ENCODE peak calls at places on chromosome 7, in ten cellular contexts. One of them, this sample, is unnamed.
A peak's percentile ranks its signal among the peaks of the same experiment; 100 is the strongest.

GRCh38 chr7:27096756-27097514 is 1.1 kb upstream of the HOXA1 start:
- DNase-seq in stimulated activated CD4-positive, alpha-beta T cell treated with anti-CD3 and anti-CD28 coated beads, Interleukin-1b, Interleukin-23, amount 100 ng/mL, for 48 hours: no peak
- DNase-seq in kidney tubule cell: peak; percentile 63
- DNase-seq in NCI-H2081: peak; percentile 50
- DNase-seq in ELR: peak; percentile 73
- DNase-seq in neural crest cell: no peak
- DNase-seq in SK-N-SH: no peak
- DNase-seq in mucosa of gallbladder: no peak
- DNase-seq in stimulated activated CD8-positive, alpha-beta memory T cell treated with anti-CD3 and anti-CD28 coated beads, Interleukin-2, amount 100 ng/mL, for 48 hours: no peak
- DNase-seq in kidney glomerular epithelial cell: no peak
- DNase-seq in this sample: no peak

GRCh38 chr7:79930604-79931003 is 204.0 kb upstream of the GNAI1 start:
- DNase-seq in SK-N-SH: no peak
- DNase-seq in stimulated activated CD4-positive, alpha-beta T cell treated with anti-CD3 and anti-CD28 coated beads, Interleukin-1b, Interleukin-23, amount 100 ng/mL, for 48 hours: no peak
- DNase-seq in ELR: no peak
- DNase-seq in mucosa of gallbladder: no peak
- DNase-seq in NCI-H2081: no peak
- DNase-seq in stimulated activated CD8-positive, alpha-beta memory T cell treated with anti-CD3 and anti-CD28 coated beads, Interleukin-2, amount 100 ng/mL, for 48 hours: no peak
- DNase-seq in neural crest cell: no peak
- DNase-seq in kidney glomerular epithelial cell: no peak
- DNase-seq in kidney tubule cell: no peak
- DNase-seq in this sample: no peak

GRCh38 chr7:158824028-158824427 is 5.3 kb downstream of the ESYT2 start:
- DNase-seq in neural crest cell: no peak
- DNase-seq in mucosa of gallbladder: no peak
- DNase-seq in NCI-H2081: no peak
- DNase-seq in SK-N-SH: no peak
- DNase-seq in kidney glomerular epithelial cell: no peak
- DNase-seq in ELR: peak; percentile 35
- DNase-seq in kidney tubule cell: no peak
- DNase-seq in stimulated activated CD8-positive, alpha-beta memory T cell treated with anti-CD3 and anti-CD28 coated beads, Interleukin-2, amount 100 ng/mL, for 48 hours: no peak
- DNase-seq in stimulated activated CD4-positive, alpha-beta T cell treated with anti-CD3 and anti-CD28 coated beads, Interleukin-1b, Interleukin-23, amount 100 ng/mL, for 48 hours: peak; percentile 54
- DNase-seq in this sample: peak; percentile 69

GRCh38 chr7:27126596-27127327 is 3.8 kb downstream of the HOXA4 start:
- DNase-seq in neural crest cell: no peak
- DNase-seq in stimulated activated CD8-positive, alpha-beta memory T cell treated with anti-CD3 and anti-CD28 coated beads, Interleukin-2, amount 100 ng/mL, for 48 hours: no peak
- DNase-seq in stimulated activated CD4-positive, alpha-beta T cell treated with anti-CD3 and anti-CD28 coated beads, Interleukin-1b, Interleukin-23, amount 100 ng/mL, for 48 hours: no peak
- DNase-seq in mucosa of gallbladder: no peak
- DNase-seq in SK-N-SH: no peak
- DNase-seq in kidney glomerular epithelial cell: no peak
- DNase-seq in NCI-H2081: no peak
- DNase-seq in kidney tubule cell: no peak
- DNase-seq in ELR: no peak
- DNase-seq in this sample: no peak

GRCh38 chr7:45898241-45898640 is 10.0 kb downstream of the IGFBP1 start:
- DNase-seq in stimulated activated CD4-positive, alpha-beta T cell treated with anti-CD3 and anti-CD28 coated beads, Interleukin-1b, Interleukin-23, amount 100 ng/mL, for 48 hours: no peak
- DNase-seq in kidney tubule cell: no peak
- DNase-seq in SK-N-SH: no peak
- DNase-seq in neural crest cell: no peak
- DNase-seq in stimulated activated CD8-positive, alpha-beta memory T cell treated with anti-CD3 and anti-CD28 coated beads, Interleukin-2, amount 100 ng/mL, for 48 hours: no peak
- DNase-seq in ELR: peak; percentile 84
- DNase-seq in NCI-H2081: no peak
- DNase-seq in kidney glomerular epithelial cell: no peak
- DNase-seq in mucosa of gallbladder: no peak
- DNase-seq in this sample: no peak

GRCh38 chr7:12715372-12716133 is 28.1 kb downstream of the ARL4A start:
- DNase-seq in NCI-H2081: peak; percentile 60
- DNase-seq in ELR: peak; percentile 85
- DNase-seq in neural crest cell: peak; percentile 40
- DNase-seq in SK-N-SH: no peak
- DNase-seq in stimulated activated CD4-positive, alpha-beta T cell treated with anti-CD3 and anti-CD28 coated beads, Interleukin-1b, Interleukin-23, amount 100 ng/mL, for 48 hours: peak; percentile 24
- DNase-seq in stimulated activated CD8-positive, alpha-beta memory T cell treated with anti-CD3 and anti-CD28 coated beads, Interleukin-2, amount 100 ng/mL, for 48 hours: peak; percentile 17
- DNase-seq in mucosa of gallbladder: peak; percentile 74
- DNase-seq in kidney glomerular epithelial cell: peak; percentile 39
- DNase-seq in kidney tubule cell: peak; percentile 33
- DNase-seq in this sample: peak; percentile 38

GRCh38 chr7:27166475-27167169 is 1.3 kb upstream of the HOXA9 start:
- DNase-seq in kidney tubule cell: peak; percentile 47
- DNase-seq in SK-N-SH: no peak
- DNase-seq in ELR: peak; percentile 62
- DNase-seq in stimulated activated CD4-positive, alpha-beta T cell treated with anti-CD3 and anti-CD28 coated beads, Interleukin-1b, Interleukin-23, amount 100 ng/mL, for 48 hours: no peak
- DNase-seq in stimulated activated CD8-positive, alpha-beta memory T cell treated with anti-CD3 and anti-CD28 coated beads, Interleukin-2, amount 100 ng/mL, for 48 hours: no peak
- DNase-seq in NCI-H2081: no peak
- DNase-seq in mucosa of gallbladder: no peak
- DNase-seq in neural crest cell: no peak
- DNase-seq in kidney glomerular epithelial cell: no peak
- DNase-seq in this sample: no peak

GRCh38 chr7:143337216-143337615 is 21.3 kb downstream of the CLCN1 start:
- DNase-seq in ELR: no peak
- DNase-seq in mucosa of gallbladder: no peak
- DNase-seq in NCI-H2081: no peak
- DNase-seq in stimulated activated CD8-positive, alpha-beta memory T cell treated with anti-CD3 and anti-CD28 coated beads, Interleukin-2, amount 100 ng/mL, for 48 hours: no peak
- DNase-seq in kidney glomerular epithelial cell: no peak
- DNase-seq in neural crest cell: no peak
- DNase-seq in stimulated activated CD4-positive, alpha-beta T cell treated with anti-CD3 and anti-CD28 coated beads, Interleukin-1b, Interleukin-23, amount 100 ng/mL, for 48 hours: no peak
- DNase-seq in kidney tubule cell: no peak
- DNase-seq in SK-N-SH: no peak
- DNase-seq in this sample: no peak

GRCh38 chr7:87223666-87224065 is 4.1 kb upstream of the TMEM243 start:
- DNase-seq in stimulated activated CD4-positive, alpha-beta T cell treated with anti-CD3 and anti-CD28 coated beads, Interleukin-1b, Interleukin-23, amount 100 ng/mL, for 48 hours: no peak
- DNase-seq in kidney glomerular epithelial cell: no peak
- DNase-seq in mucosa of gallbladder: no peak
- DNase-seq in ELR: peak; percentile 60
- DNase-seq in SK-N-SH: no peak
- DNase-seq in NCI-H2081: no peak
- DNase-seq in stimulated activated CD8-positive, alpha-beta memory T cell treated with anti-CD3 and anti-CD28 coated beads, Interleukin-2, amount 100 ng/mL, for 48 hours: no peak
- DNase-seq in kidney tubule cell: peak; percentile 65
- DNase-seq in neural crest cell: no peak
- DNase-seq in this sample: no peak

GRCh38 chr7:22854158-22855048 is 31.8 kb upstream of the TOMM7 start:
- DNase-seq in kidney tubule cell: peak; percentile 87
- DNase-seq in stimulated activated CD4-positive, alpha-beta T cell treated with anti-CD3 and anti-CD28 coated beads, Interleukin-1b, Interleukin-23, amount 100 ng/mL, for 48 hours: peak; percentile 74
- DNase-seq in ELR: peak; percentile 92
- DNase-seq in neural crest cell: peak; percentile 57
- DNase-seq in NCI-H2081: peak; percentile 75
- DNase-seq in mucosa of gallbladder: peak; percentile 81
- DNase-seq in SK-N-SH: peak; percentile 29
- DNase-seq in stimulated activated CD8-positive, alpha-beta memory T cell treated with anti-CD3 and anti-CD28 coated beads, Interleukin-2, amount 100 ng/mL, for 48 hours: peak; percentile 72
- DNase-seq in kidney glomerular epithelial cell: peak; percentile 55
- DNase-seq in this sample: peak; percentile 85

GRCh38 chr7:105911961-105912575 is 35.7 kb upstream of the ATXN7L1 start:
- DNase-seq in SK-N-SH: no peak
- DNase-seq in NCI-H2081: no peak
- DNase-seq in kidney glomerular epithelial cell: no peak
- DNase-seq in neural crest cell: no peak
- DNase-seq in kidney tubule cell: no peak
- DNase-seq in mucosa of gallbladder: no peak
- DNase-seq in stimulated activated CD4-positive, alpha-beta T cell treated with anti-CD3 and anti-CD28 coated beads, Interleukin-1b, Interleukin-23, amount 100 ng/mL, for 48 hours: no peak
- DNase-seq in ELR: peak; percentile 68
- DNase-seq in stimulated activated CD8-positive, alpha-beta memory T cell treated with anti-CD3 and anti-CD28 coated beads, Interleukin-2, amount 100 ng/mL, for 48 hours: no peak
- DNase-seq in this sample: no peak

GRCh38 chr7:45074738-45075644 is 13.8 kb downstream of the NACAD start:
- DNase-seq in SK-N-SH: no peak
- DNase-seq in neural crest cell: no peak
- DNase-seq in ELR: no peak
- DNase-seq in stimulated activated CD8-positive, alpha-beta memory T cell treated with anti-CD3 and anti-CD28 coated beads, Interleukin-2, amount 100 ng/mL, for 48 hours: no peak
- DNase-seq in kidney glomerular epithelial cell: no peak
- DNase-seq in NCI-H2081: no peak
- DNase-seq in kidney tubule cell: no peak
- DNase-seq in mucosa of gallbladder: no peak
- DNase-seq in stimulated activated CD4-positive, alpha-beta T cell treated with anti-CD3 and anti-CD28 coated beads, Interleukin-1b, Interleukin-23, amount 100 ng/mL, for 48 hours: no peak
- DNase-seq in this sample: no peak

GRCh38 chr7:123643495-123644428 is 11.9 kb upstream of the LMOD2 start:
- DNase-seq in stimulated activated CD4-positive, alpha-beta T cell treated with anti-CD3 and anti-CD28 coated beads, Interleukin-1b, Interleukin-23, amount 100 ng/mL, for 48 hours: no peak
- DNase-seq in kidney tubule cell: peak; percentile 46
- DNase-seq in SK-N-SH: peak; percentile 77
- DNase-seq in kidney glomerular epithelial cell: peak; percentile 77
- DNase-seq in NCI-H2081: peak; percentile 70
- DNase-seq in neural crest cell: no peak
- DNase-seq in stimulated activated CD8-positive, alpha-beta memory T cell treated with anti-CD3 and anti-CD28 coated beads, Interleukin-2, amount 100 ng/mL, for 48 hours: no peak
- DNase-seq in ELR: peak; percentile 62
- DNase-seq in mucosa of gallbladder: peak; percentile 54
- DNase-seq in this sample: no peak